ENCODE peak calls at places on chromosomes 1 and 21, in nine cellular contexts. C, R, L, J, W, Q, M, K and G are unnamed samples.

GRCh38 chr1:14924012-14924452 is 229.5 kb upstream of the TMEM51 start:
- DNase-seq in R (no peak), C (peak), M (no peak), K (no peak), W (peak), Q (peak), J (peak), L (peak), G (peak)

GRCh38 chr1:16967095-16967567 is 13.3 kb downstream of the MFAP2 start:
- DNase-seq in K (no peak), M (no peak), C (peak), R (no peak), L (no peak), J (no peak), W (no peak), Q (no peak), G (peak)

GRCh38 chr1:186307445-186307844 is 67.6 kb downstream of the TPR start:
- DNase-seq in Q (no peak), J (no peak), K (no peak), C (no peak), W (no peak), M (no peak), L (no peak), R (no peak), G (no peak)

GRCh38 chr1:167761400-167761799 is 39.6 kb downstream of the MPZL1 start:
- DNase-seq in J (no peak), R (no peak), Q (no peak), W (no peak), C (no peak), K (no peak), L (no peak), M (no peak), G (no peak)

GRCh38 chr1:101938681-101939080 is 58.0 kb downstream of the OLFM3 start:
- DNase-seq in L (no peak), R (no peak), W (no peak), C (no peak), J (no peak), M (no peak), K (no peak), Q (no peak), G (no peak)

GRCh38 chr1:69494171-69494570 is 73.6 kb upstream of the LRRC7 start:
- DNase-seq in M (no peak), C (no peak), K (no peak), L (no peak), R (peak), J (no peak), Q (no peak), W (no peak), G (no peak)

GRCh38 chr1:172320723-172321122 is 99.8 kb upstream of the C1orf105 start:
- DNase-seq in W (no peak), J (no peak), L (no peak), R (no peak), Q (no peak), M (peak), C (no peak), K (no peak), G (peak)

GRCh38 chr1:95084317-95085176 is 11.8 kb upstream of the ALG14 start:
- DNase-seq in Q (peak), K (no peak), J (no peak), R (peak), L (no peak), C (no peak), M (no peak), W (peak), G (peak)

GRCh38 chr1:235139315-235139714 is 10.7 kb upstream of the TOMM20 start:
- DNase-seq in C (no peak), R (no peak), M (no peak), W (no peak), Q (no peak), K (no peak), J (no peak), L (no peak), G (no peak)

GRCh38 chr1:7916431-7916830 is 24.2 kb downstream of the TNFRSF9 start:
- DNase-seq in W (no peak), Q (no peak), C (no peak), L (no peak), K (no peak), M (no peak), J (no peak), R (no peak), G (no peak)

GRCh38 chr1:201982923-201983805 is 716 bp downstream of the RNPEP start:
- DNase-seq in M (no peak), K (no peak), C (peak), W (peak), J (peak), R (peak), L (peak), Q (peak), G (peak)

GRCh38 chr1:236602171-236602570 is 2.1 kb downstream of the HEATR1 start:
- DNase-seq in K (no peak), L (no peak), W (no peak), C (no peak), J (no peak), M (no peak), Q (no peak), R (no peak), G (no peak)

GRCh38 chr1:24151175-24151533 is 8.2 kb upstream of the IL22RA1 start:
- DNase-seq in R (peak), K (no peak), Q (no peak), J (no peak), L (no peak), W (no peak), C (no peak), M (no peak), G (no peak)

GRCh38 chr1:55445416-55445815 is 230.3 kb upstream of the USP24 start:
- DNase-seq in R (no peak), W (no peak), Q (no peak), J (no peak), M (no peak), K (no peak), L (no peak), C (no peak), G (no peak)

GRCh38 chr1:170537798-170538503 is 6.0 kb downstream of the GORAB start:
- DNase-seq in R (no peak), J (no peak), K (no peak), Q (no peak), M (no peak), C (no peak), L (no peak), W (no peak), G (no peak)

GRCh38 chr1:54570161-54570560 is 22.1 kb downstream of the ACOT11 start:
- DNase-seq in M (no peak), L (no peak), Q (no peak), W (no peak), R (no peak), J (no peak), K (no peak), C (no peak), G (no peak)

GRCh38 chr1:54297596-54298283 is 97.8 kb downstream of the MRPL37 start:
- DNase-seq in Q (no peak), J (no peak), C (no peak), L (no peak), M (no peak), W (no peak), R (no peak), K (no peak), G (no peak)

GRCh38 chr1:43449708-43450069 is 4.0 kb downstream of the HYI start:
- DNase-seq in W (no peak), Q (no peak), L (no peak), R (no peak), J (no peak), C (no peak), M (no peak), K (peak), G (no peak)

GRCh38 chr1:208587110-208587509 is 342.9 kb upstream of the PLXNA2 start:
- DNase-seq in R (no peak), M (no peak), L (no peak), Q (no peak), C (no peak), J (no peak), W (peak), K (no peak), G (no peak)

GRCh38 chr21:46005081-46005480 is 23.5 kb downstream of the COL6A1 start:
- DNase-seq in M (no peak), R (no peak), J (no peak), Q (no peak), C (peak), K (no peak), W (no peak), L (no peak), G (peak)

GRCh38 chr1:183403386-183403957 is 14.7 kb downstream of the NMNAT2 start:
- DNase-seq in J (no peak), M (no peak), Q (no peak), R (peak), C (no peak), K (no peak), L (no peak), W (no peak), G (no peak)

GRCh38 chr1:201731592-201731991 is 97.4 kb upstream of the IPO9 start:
- DNase-seq in R (no peak), J (no peak), M (no peak), L (no peak), C (peak), Q (no peak), W (no peak), K (no peak), G (no peak)

GRCh38 chr1:169891539-169891885 is 2.2 kb downstream of the SCYL3 start:
- DNase-seq in M (no peak), J (no peak), W (no peak), C (no peak), Q (no peak), L (no peak), R (no peak), K (no peak), G (no peak)

GRCh38 chr1:191498318-191498717 is 659.9 kb upstream of the RGS18 start:
- DNase-seq in K (no peak), M (no peak), Q (no peak), R (no peak), J (no peak), L (no peak), W (no peak), C (no peak), G (no peak)

GRCh38 chr1:175494950-175495349 is 248.4 kb downstream of the TNR start:
- DNase-seq in M (no peak), L (no peak), C (no peak), K (no peak), J (no peak), Q (no peak), W (no peak), R (no peak), G (peak)

GRCh38 chr1:42756956-42757891 is 9.6 kb downstream of the P3H1 start:
- DNase-seq in L (no peak), J (no peak), K (no peak), R (peak), M (no peak), Q (peak), W (peak), C (no peak), G (peak)

GRCh38 chr1:231841616-231842344 is 215.2 kb downstream of the DISC1 start:
- DNase-seq in R (no peak), L (no peak), Q (peak), K (no peak), M (no peak), C (no peak), W (no peak), J (no peak), G (peak)

GRCh38 chr21:42833859-42834729 is 45.2 kb downstream of the WDR4 start:
- DNase-seq in C (peak), L (no peak), K (peak), J (no peak), W (peak), M (no peak), Q (no peak), R (no peak), G (peak)

GRCh38 chr1:91803847-91804545 is 82.0 kb downstream of the TGFBR3 start:
- DNase-seq in R (no peak), C (no peak), L (peak), Q (no peak), M (no peak), W (peak), K (peak), J (peak), G (peak)

GRCh38 chr1:216793303-216793702 is 70.1 kb upstream of the ESRRG start:
- DNase-seq in M (no peak), R (no peak), C (no peak), K (no peak), W (no peak), J (no peak), Q (no peak), L (no peak), G (no peak)

GRCh38 chr1:30668026-30668425 is 55.4 kb downstream of the MATN1 start:
- DNase-seq in R (no peak), K (no peak), Q (no peak), L (no peak), W (no peak), M (no peak), C (no peak), J (no peak), G (peak)

GRCh38 chr21:21624674-21625073 is 626.5 kb downstream of the NCAM2 start:
- DNase-seq in R (no peak), J (no peak), W (no peak), L (no peak), M (no peak), C (no peak), Q (no peak), K (no peak), G (no peak)

GRCh38 chr1:163072658-163073057 is 3.5 kb downstream of the RGS4 start:
- DNase-seq in M (no peak), L (no peak), K (no peak), W (no peak), R (no peak), C (no peak), J (no peak), Q (no peak), G (peak)

GRCh38 chr21:45988366-45989347 is 7.1 kb downstream of the COL6A1 start:
- DNase-seq in K (peak), W (no peak), C (peak), Q (no peak), J (no peak), R (peak), M (no peak), L (no peak), G (no peak)